ENCODE peak calls at places on chromosomes 5 and 9, in five cellular contexts. One of them, this sample, is unnamed.

GRCh38 chr5:91434348-91434747 is 51.2 kb upstream of the ARRDC3 start:
- DNase-seq in left ventricle myocardium inferior: no peak
- DNase-seq in AG10803: no peak
- DNase-seq in keratinocyte: no peak
- DNase-seq in Caco-2: no peak
- DNase-seq in this sample: no peak

GRCh38 chr5:16304846-16305245 is 125.3 kb upstream of the MARCHF11 start:
- DNase-seq in left ventricle myocardium inferior: no peak
- DNase-seq in AG10803: peak
- DNase-seq in keratinocyte: no peak
- DNase-seq in Caco-2: no peak
- DNase-seq in this sample: no peak

GRCh38 chr9:125438506-125439433 is 177.1 kb downstream of the GAPVD1 start:
- DNase-seq in left ventricle myocardium inferior: no peak
- DNase-seq in AG10803: no peak
- DNase-seq in keratinocyte: no peak
- DNase-seq in Caco-2: no peak
- DNase-seq in this sample: no peak

GRCh38 chr5:61623401-61624069 is 291.5 kb downstream of the ZSWIM6 start:
- DNase-seq in left ventricle myocardium inferior: no peak
- DNase-seq in AG10803: peak
- DNase-seq in keratinocyte: no peak
- DNase-seq in Caco-2: no peak
- DNase-seq in this sample: peak

GRCh38 chr9:134472256-134472655 is 146.0 kb downstream of the RXRA start:
- DNase-seq in left ventricle myocardium inferior: no peak
- DNase-seq in AG10803: no peak
- DNase-seq in keratinocyte: no peak
- DNase-seq in Caco-2: no peak
- DNase-seq in this sample: no peak

GRCh38 chr9:91423785-91424402 is at the start of gene NFIL3:
- DNase-seq in left ventricle myocardium inferior: peak
- DNase-seq in AG10803: peak
- DNase-seq in keratinocyte: no peak
- DNase-seq in Caco-2: peak
- DNase-seq in this sample: peak

GRCh38 chr5:172642511-172642910 is 1.4 kb downstream of the NEURL1B start:
- DNase-seq in left ventricle myocardium inferior: no peak
- DNase-seq in AG10803: no peak
- DNase-seq in keratinocyte: no peak
- DNase-seq in Caco-2: no peak
- DNase-seq in this sample: no peak

GRCh38 chr5:143383988-143384387 is 19.5 kb downstream of the NR3C1 start:
- DNase-seq in left ventricle myocardium inferior: no peak
- DNase-seq in AG10803: no peak
- DNase-seq in keratinocyte: no peak
- DNase-seq in Caco-2: no peak
- DNase-seq in this sample: no peak

GRCh38 chr9:33166263-33167083 is 663 bp downstream of the B4GALT1 start:
- DNase-seq in left ventricle myocardium inferior: peak
- DNase-seq in AG10803: no peak
- DNase-seq in keratinocyte: no peak
- DNase-seq in Caco-2: no peak
- DNase-seq in this sample: no peak

GRCh38 chr5:76372320-76373054 is 30.6 kb upstream of the IQGAP2 start:
- DNase-seq in left ventricle myocardium inferior: no peak
- DNase-seq in AG10803: peak
- DNase-seq in keratinocyte: peak
- DNase-seq in Caco-2: peak
- DNase-seq in this sample: no peak

GRCh38 chr9:42852133-42852532 is 668.7 kb downstream of the SPATA31A6 start:
- DNase-seq in left ventricle myocardium inferior: no peak
- DNase-seq in AG10803: peak
- DNase-seq in keratinocyte: no peak
- DNase-seq in Caco-2: no peak
- DNase-seq in this sample: peak

GRCh38 chr5:83964235-83964634 is 243.6 kb upstream of the HAPLN1 start:
- DNase-seq in left ventricle myocardium inferior: no peak
- DNase-seq in AG10803: no peak
- DNase-seq in keratinocyte: no peak
- DNase-seq in Caco-2: no peak
- DNase-seq in this sample: no peak

GRCh38 chr5:154753792-154754191 is 1.4 kb upstream of the LARP1 start:
- DNase-seq in left ventricle myocardium inferior: peak
- DNase-seq in AG10803: peak
- DNase-seq in keratinocyte: no peak
- DNase-seq in Caco-2: peak
- DNase-seq in this sample: peak

GRCh38 chr9:132878695-132879064 is at the start of gene SPACA9:
- DNase-seq in left ventricle myocardium inferior: peak
- DNase-seq in AG10803: peak
- DNase-seq in keratinocyte: no peak
- DNase-seq in Caco-2: peak
- DNase-seq in this sample: peak

GRCh38 chr5:132010645-132011560 is 555 bp downstream of the ACSL6 start:
- DNase-seq in left ventricle myocardium inferior: no peak
- DNase-seq in AG10803: no peak
- DNase-seq in keratinocyte: no peak
- DNase-seq in Caco-2: peak
- DNase-seq in this sample: no peak

GRCh38 chr9:126643945-126644527 is 30.3 kb downstream of the LMX1B start:
- DNase-seq in left ventricle myocardium inferior: no peak
- DNase-seq in AG10803: no peak
- DNase-seq in keratinocyte: no peak
- DNase-seq in Caco-2: peak
- DNase-seq in this sample: no peak

GRCh38 chr9:93824386-93825294 is 130.5 kb downstream of the BARX1 start:
- DNase-seq in left ventricle myocardium inferior: no peak
- DNase-seq in AG10803: no peak
- DNase-seq in keratinocyte: no peak
- DNase-seq in Caco-2: no peak
- DNase-seq in this sample: no peak

GRCh38 chr5:138177936-138178515 is 404 bp downstream of the BRD8 start:
- DNase-seq in left ventricle myocardium inferior: peak
- DNase-seq in AG10803: peak
- DNase-seq in keratinocyte: no peak
- DNase-seq in Caco-2: no peak
- DNase-seq in this sample: peak

GRCh38 chr5:143314664-143315063 is 88.8 kb downstream of the NR3C1 start:
- DNase-seq in left ventricle myocardium inferior: no peak
- DNase-seq in AG10803: peak
- DNase-seq in keratinocyte: no peak
- DNase-seq in Caco-2: no peak
- DNase-seq in this sample: no peak

GRCh38 chr5:10248378-10249260 is 1.1 kb downstream of the ATPSCKMT start:
- DNase-seq in left ventricle myocardium inferior: no peak
- DNase-seq in AG10803: no peak
- DNase-seq in keratinocyte: no peak
- DNase-seq in Caco-2: no peak
- DNase-seq in this sample: no peak

GRCh38 chr9:71941998-71942567 is 30.6 kb downstream of the C9orf85 start:
- DNase-seq in left ventricle myocardium inferior: no peak
- DNase-seq in AG10803: no peak
- DNase-seq in keratinocyte: no peak
- DNase-seq in Caco-2: no peak
- DNase-seq in this sample: no peak

GRCh38 chr5:86824642-86825041 is 206.9 kb downstream of the COX7C start:
- DNase-seq in left ventricle myocardium inferior: no peak
- DNase-seq in AG10803: no peak
- DNase-seq in keratinocyte: no peak
- DNase-seq in Caco-2: no peak
- DNase-seq in this sample: no peak

GRCh38 chr5:1000329-1000728 is 8.3 kb upstream of the NKD2 start:
- DNase-seq in left ventricle myocardium inferior: peak
- DNase-seq in AG10803: no peak
- DNase-seq in keratinocyte: no peak
- DNase-seq in Caco-2: no peak
- DNase-seq in this sample: peak

GRCh38 chr5:56481998-56482698 is 249.0 kb upstream of the ANKRD55 start:
- DNase-seq in left ventricle myocardium inferior: no peak
- DNase-seq in AG10803: no peak
- DNase-seq in keratinocyte: no peak
- DNase-seq in Caco-2: no peak
- DNase-seq in this sample: no peak

GRCh38 chr9:34045903-34046302 is 2.8 kb downstream of the UBAP2 start:
- DNase-seq in left ventricle myocardium inferior: no peak
- DNase-seq in AG10803: no peak
- DNase-seq in keratinocyte: no peak
- DNase-seq in Caco-2: no peak
- DNase-seq in this sample: no peak

GRCh38 chr9:122186301-122186700 is 26.6 kb downstream of the MORN5 start:
- DNase-seq in left ventricle myocardium inferior: no peak
- DNase-seq in AG10803: no peak
- DNase-seq in keratinocyte: no peak
- DNase-seq in Caco-2: no peak
- DNase-seq in this sample: no peak

GRCh38 chr5:111004291-111004690 is 67.2 kb upstream of the TSLP start:
- DNase-seq in left ventricle myocardium inferior: no peak
- DNase-seq in AG10803: no peak
- DNase-seq in keratinocyte: no peak
- DNase-seq in Caco-2: no peak
- DNase-seq in this sample: no peak

GRCh38 chr9:114163517-114163924 is 8.2 kb downstream of the COL27A1 start:
- DNase-seq in left ventricle myocardium inferior: peak
- DNase-seq in AG10803: peak
- DNase-seq in keratinocyte: no peak
- DNase-seq in Caco-2: no peak
- DNase-seq in this sample: peak

GRCh38 chr5:83718195-83718825 is 2.3 kb downstream of the HAPLN1 start:
- DNase-seq in left ventricle myocardium inferior: no peak
- DNase-seq in AG10803: peak
- DNase-seq in keratinocyte: no peak
- DNase-seq in Caco-2: peak
- DNase-seq in this sample: peak

GRCh38 chr5:150497274-150497988 is 10.5 kb upstream of the NDST1 start:
- DNase-seq in left ventricle myocardium inferior: peak
- DNase-seq in AG10803: peak
- DNase-seq in keratinocyte: peak
- DNase-seq in Caco-2: no peak
- DNase-seq in this sample: peak

GRCh38 chr5:166991586-166991985 is 1299.9 kb upstream of the WWC1 start:
- DNase-seq in left ventricle myocardium inferior: no peak
- DNase-seq in AG10803: no peak
- DNase-seq in keratinocyte: no peak
- DNase-seq in Caco-2: no peak
- DNase-seq in this sample: no peak

GRCh38 chr5:140073296-140073695 is 30.2 kb upstream of the NRG2 start:
- DNase-seq in left ventricle myocardium inferior: no peak
- DNase-seq in AG10803: peak
- DNase-seq in keratinocyte: no peak
- DNase-seq in Caco-2: no peak
- DNase-seq in this sample: no peak

GRCh38 chr5:17019324-17019723 is 83.2 kb upstream of the MYO10 start:
- DNase-seq in left ventricle myocardium inferior: no peak
- DNase-seq in AG10803: peak
- DNase-seq in keratinocyte: no peak
- DNase-seq in Caco-2: no peak
- DNase-seq in this sample: no peak

GRCh38 chr9:92749934-92750315 is 14.7 kb downstream of the BICD2 start:
- DNase-seq in left ventricle myocardium inferior: no peak
- DNase-seq in AG10803: peak
- DNase-seq in keratinocyte: no peak
- DNase-seq in Caco-2: no peak
- DNase-seq in this sample: no peak

GRCh38 chr5:156015137-156015536 is 311.8 kb upstream of the SGCD start:
- DNase-seq in left ventricle myocardium inferior: no peak
- DNase-seq in AG10803: no peak
- DNase-seq in keratinocyte: no peak
- DNase-seq in Caco-2: no peak
- DNase-seq in this sample: no peak
- TF ChIP-seq CTCF in left ventricle myocardium inferior: no peak
- TF ChIP-seq CTCF in AG10803: no peak
- TF ChIP-seq CTCF in keratinocyte: no peak
- TF ChIP-seq CTCF in Caco-2: no peak
- TF ChIP-seq CTCF in this sample: no peak

GRCh38 chr5:19314840-19315239 is 673.2 kb downstream of the CDH18 start:
- DNase-seq in left ventricle myocardium inferior: no peak
- DNase-seq in AG10803: no peak
- DNase-seq in keratinocyte: peak
- DNase-seq in Caco-2: no peak
- DNase-seq in this sample: no peak
- TF ChIP-seq CTCF in left ventricle myocardium inferior: no peak
- TF ChIP-seq CTCF in AG10803: no peak
- TF ChIP-seq CTCF in keratinocyte: peak
- TF ChIP-seq CTCF in Caco-2: no peak
- TF ChIP-seq CTCF in this sample: no peak

GRCh38 chr5:174737335-174737734 is 13.0 kb downstream of the MSX2 start:
- DNase-seq in left ventricle myocardium inferior: no peak
- DNase-seq in AG10803: no peak
- DNase-seq in keratinocyte: no peak
- DNase-seq in Caco-2: no peak
- DNase-seq in this sample: no peak

GRCh38 chr5:174736777-174737176 is 12.4 kb downstream of the MSX2 start:
- DNase-seq in left ventricle myocardium inferior: no peak
- DNase-seq in AG10803: no peak
- DNase-seq in keratinocyte: no peak
- DNase-seq in Caco-2: no peak
- DNase-seq in this sample: no peak

GRCh38 chr5:174734571-174735497 is 10.5 kb downstream of the MSX2 start:
- DNase-seq in left ventricle myocardium inferior: no peak
- DNase-seq in AG10803: no peak
- DNase-seq in keratinocyte: no peak
- DNase-seq in Caco-2: no peak
- DNase-seq in this sample: no peak

GRCh38 chr5:174735498-174736350 is 11.3 kb downstream of the MSX2 start:
- DNase-seq in left ventricle myocardium inferior: no peak
- DNase-seq in AG10803: no peak
- DNase-seq in keratinocyte: no peak
- DNase-seq in Caco-2: peak
- DNase-seq in this sample: peak

DNA sequence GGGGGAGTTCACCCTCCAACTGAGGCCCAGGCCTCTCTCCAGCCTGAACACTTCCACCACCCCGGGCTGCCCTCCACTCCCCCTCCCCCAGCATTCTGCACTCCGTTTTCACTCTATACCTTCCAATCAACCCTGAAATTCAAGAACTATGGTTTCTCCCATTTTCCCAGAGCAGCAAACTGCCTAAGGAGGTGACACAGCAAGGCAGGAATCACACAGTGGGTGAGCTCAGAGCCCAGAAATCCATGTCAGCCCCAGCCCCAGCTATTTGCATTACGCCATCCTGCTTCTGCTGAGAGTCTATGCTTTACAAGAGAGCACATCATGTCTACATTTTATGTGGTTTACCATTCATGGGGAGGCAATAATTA is 12.0 kb downstream of the MSX2 start:
- DNase-seq in left ventricle myocardium inferior: no peak
- DNase-seq in AG10803: peak
- DNase-seq in keratinocyte: no peak
- DNase-seq in Caco-2: no peak
- DNase-seq in this sample: no peak
- TF ChIP-seq CTCF in left ventricle myocardium inferior: no peak
- TF ChIP-seq CTCF in AG10803: no peak
- TF ChIP-seq CTCF in keratinocyte: no peak
- TF ChIP-seq CTCF in Caco-2: no peak
- TF ChIP-seq CTCF in this sample: no peak

GRCh38 chr9:86795861-86796497 is 151.3 kb downstream of the GAS1 start:
- DNase-seq in left ventricle myocardium inferior: peak
- DNase-seq in AG10803: peak
- DNase-seq in keratinocyte: no peak
- DNase-seq in Caco-2: no peak
- DNase-seq in this sample: peak
- TF ChIP-seq CTCF in left ventricle myocardium inferior: peak
- TF ChIP-seq CTCF in AG10803: peak
- TF ChIP-seq CTCF in keratinocyte: no peak
- TF ChIP-seq CTCF in Caco-2: no peak
- TF ChIP-seq CTCF in this sample: peak

GRCh38 chr5:68286612-68286912 is 71.0 kb downstream of the PIK3R1 start:
- DNase-seq in left ventricle myocardium inferior: no peak
- DNase-seq in AG10803: no peak
- DNase-seq in keratinocyte: no peak
- DNase-seq in Caco-2: no peak
- DNase-seq in this sample: no peak
- TF ChIP-seq CTCF in left ventricle myocardium inferior: no peak
- TF ChIP-seq CTCF in AG10803: no peak
- TF ChIP-seq CTCF in keratinocyte: no peak
- TF ChIP-seq CTCF in Caco-2: no peak
- TF ChIP-seq CTCF in this sample: no peak

This sample was measured in testis.